ENCODE peak calls at places on chromosomes 13 and 19, in five cellular contexts. U, D, O, W and N are unnamed samples.

GRCh38 chr13:35378939-35379338 is 97.5 kb downstream of the MAB21L1 start:
- DNase-seq in W (peak; percentile 9), O (no peak), D (no peak), U (no peak), N (no peak)

GRCh38 chr13:32669030-32669646 is 82.9 kb downstream of the PDS5B start:
- DNase-seq in W (peak; percentile 76), O (peak; percentile 55), U (peak; percentile 61), D (peak; percentile 79), N (peak; percentile 13)

GRCh38 chr13:22700488-22700887 is 480.3 kb upstream of the SGCG start:
- DNase-seq in W (no peak), U (no peak), O (no peak), D (no peak), N (no peak)

GRCh38 chr19:18514800-18515682 is 6.8 kb downstream of the ELL start:
- DNase-seq in D (no peak), W (peak; percentile 90), U (no peak), O (peak; percentile 82), N (no peak)

GRCh38 chr13:42380420-42381164 is 108.6 kb downstream of the AKAP11 start:
- DNase-seq in O (no peak), W (no peak), D (peak; percentile 31), U (peak; percentile 73), N (peak; percentile 34)

GRCh38 chr13:34822681-34823080 is 119.4 kb upstream of the NBEA start:
- DNase-seq in O (no peak), W (no peak), D (no peak), U (no peak), N (no peak)

GRCh38 chr13:100633461-100633860 is 41.1 kb downstream of the TMTC4 start:
- DNase-seq in D (no peak), U (no peak), W (peak; percentile 70), O (peak; percentile 57), N (no peak)

GRCh38 chr19:6587093-6587820 is 3.7 kb downstream of the CD70 start:
- DNase-seq in U (peak; percentile 75), D (peak; percentile 75), W (peak; percentile 20), O (no peak), N (peak; percentile 55)

GRCh38 chr19:4676955-4677731 is 7.0 kb upstream of the MYDGF start:
- DNase-seq in O (peak; percentile 53), D (peak; percentile 72), U (peak; percentile 48), W (peak; percentile 50), N (no peak)

GRCh38 chr19:3785938-3786824 is at the start of gene MATK:
- DNase-seq in D (no peak), O (no peak), W (no peak), U (peak; percentile 52), N (peak; percentile 74)

GRCh38 chr19:48394331-48395169 is 1.1 kb downstream of the GRIN2D start:
- DNase-seq in D (no peak), U (no peak), W (no peak), O (no peak), N (no peak)

GRCh38 chr13:29918845-29919244 is 68.4 kb upstream of the UBL3 start:
- DNase-seq in O (peak; percentile 74), D (no peak), W (peak; percentile 85), U (no peak), N (no peak)

GRCh38 chr13:27988520-27988919 is at the start of gene URAD:
- DNase-seq in U (no peak), D (no peak), O (no peak), W (no peak), N (no peak)

DNA sequence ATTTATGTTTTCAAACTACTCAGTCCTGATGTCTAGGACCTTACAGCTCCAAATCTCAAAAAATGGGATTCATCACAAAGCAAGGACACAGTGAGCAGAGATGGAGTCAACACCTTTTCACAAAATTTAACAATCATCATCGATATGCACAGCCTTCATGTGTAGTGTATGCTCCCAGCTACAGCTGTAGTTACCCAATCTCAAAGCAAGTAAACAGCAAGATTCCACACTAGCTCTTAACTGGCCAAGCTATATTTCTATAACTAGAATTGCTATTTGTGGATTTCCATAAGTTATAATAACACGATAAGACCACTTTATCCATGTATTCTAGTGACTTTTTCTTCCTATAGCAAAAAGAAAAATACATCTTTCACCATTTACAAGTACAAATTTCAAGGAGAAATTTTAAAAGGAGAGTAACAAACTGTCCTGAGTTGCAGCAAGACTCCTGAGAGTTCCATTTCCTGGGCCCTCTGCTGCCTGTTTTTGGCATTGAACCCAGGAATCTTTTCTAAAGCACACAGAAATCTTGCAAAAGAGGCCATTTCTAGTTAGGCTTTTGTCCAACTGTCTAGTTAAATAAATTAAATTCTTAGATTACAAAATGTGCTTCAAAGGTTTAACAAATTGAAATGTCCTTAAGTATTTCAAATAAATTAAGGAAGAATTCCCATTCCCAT is 460.6 kb downstream of the FGF14 start:
- DNase-seq in U (no peak), O (peak; percentile 31), D (no peak), W (peak; percentile 3), N (no peak)
- TF ChIP-seq CTCF in U (no peak), O (peak; percentile 31), D (no peak), W (peak; percentile 37), N (no peak)

GRCh38 chr13:72221276-72221962 is 354.4 kb upstream of the DACH1 start:
- DNase-seq in D (peak; percentile 16), O (peak; percentile 75), W (peak; percentile 2), U (no peak), N (peak; percentile 3)
- TF ChIP-seq CTCF in D (peak; percentile 79), O (peak; percentile 74), W (peak; percentile 62), U (no peak), N (peak; percentile 48)

GRCh38 chr13:66234159-66234558 is 996.0 kb downstream of the PCDH9 start:
- DNase-seq in U (no peak), W (no peak), D (no peak), O (no peak), N (no peak)

DNA sequence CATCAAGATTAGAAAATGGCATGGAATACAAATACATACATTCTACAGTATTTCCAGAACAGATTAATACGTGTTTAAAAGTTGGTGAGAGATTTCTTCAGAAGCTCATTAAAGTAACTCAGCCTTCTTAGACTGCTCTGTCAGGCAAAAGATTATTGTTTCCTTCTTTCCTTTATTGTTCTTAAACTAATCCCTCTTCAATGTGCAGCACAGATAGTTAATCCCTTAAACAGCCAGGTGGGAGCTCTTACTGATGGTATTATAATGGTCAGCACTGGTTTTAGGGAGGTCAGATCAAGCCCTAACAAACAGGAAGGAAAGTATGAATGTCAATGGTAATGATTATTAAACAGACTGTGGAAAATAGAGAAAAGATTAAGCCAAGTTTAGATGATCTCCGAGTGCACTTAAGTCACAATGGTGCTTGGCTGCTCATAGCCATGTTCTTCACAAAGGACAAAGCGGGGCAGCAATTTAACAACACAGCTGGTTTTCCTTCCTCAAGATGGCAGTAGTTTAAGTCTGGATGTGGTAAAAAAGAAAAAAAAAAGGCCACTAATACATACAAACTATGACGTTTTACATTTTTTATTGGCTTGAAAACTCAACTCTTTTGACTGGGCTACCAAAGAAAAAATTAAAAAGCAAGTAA is 992.6 kb downstream of the PCDH9 start:
- DNase-seq in U (no peak), W (no peak), D (no peak), O (no peak), N (no peak)
- TF ChIP-seq CTCF in U (no peak), W (no peak), D (no peak), O (no peak), N (no peak)

DNA sequence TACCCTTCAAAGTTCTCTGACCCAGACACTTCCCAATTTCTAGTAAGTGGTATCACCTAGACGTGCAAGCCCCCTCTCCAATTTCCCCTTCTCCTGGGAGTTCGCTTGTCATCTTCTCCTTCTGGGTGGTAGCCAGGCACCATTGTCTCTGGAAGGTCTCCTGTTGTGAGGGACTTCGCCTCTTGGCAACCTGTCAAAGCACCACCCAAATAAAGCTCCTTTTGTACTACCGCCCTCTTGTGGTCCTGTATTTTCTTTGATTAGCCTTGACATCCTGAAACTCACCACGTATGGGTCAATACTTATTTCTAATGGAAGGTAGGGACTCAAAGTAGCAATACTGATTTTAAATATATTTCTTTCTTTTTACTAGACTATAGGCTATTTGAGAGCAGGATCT is 8.2 kb downstream of the GPC5 start:
- DNase-seq in O (peak; percentile 61), D (peak; percentile 92), W (peak; percentile 57), U (peak; percentile 49), N (peak; percentile 52)
- TF ChIP-seq CTCF in O (peak; percentile 30), D (no peak), W (peak; percentile 55), U (peak; percentile 56), N (peak; percentile 62)

GRCh38 chr13:51370811-51371210 is 31.3 kb downstream of the SERPINE3 start:
- DNase-seq in O (no peak), U (no peak), W (no peak), D (no peak), N (no peak)
- TF ChIP-seq CTCF in O (no peak), U (no peak), W (no peak), D (no peak), N (no peak)

GRCh38 chr19:16516923-16517610 is 20.9 kb downstream of the C19orf44 start:
- DNase-seq in U (no peak), D (peak; percentile 23), O (no peak), W (no peak), N (no peak)

GRCh38 chr19:16516381-16516780 is 20.2 kb downstream of the C19orf44 start:
- DNase-seq in U (no peak), W (no peak), O (no peak), D (no peak), N (no peak)

GRCh38 chr19:16518483-16519229 is 22.5 kb downstream of the C19orf44 start:
- DNase-seq in O (no peak), U (no peak), W (no peak), D (no peak), N (no peak)

GRCh38 chr19:16518061-16518460 is 21.9 kb downstream of the C19orf44 start:
- DNase-seq in W (no peak), U (no peak), D (no peak), O (no peak), N (no peak)

DNA sequence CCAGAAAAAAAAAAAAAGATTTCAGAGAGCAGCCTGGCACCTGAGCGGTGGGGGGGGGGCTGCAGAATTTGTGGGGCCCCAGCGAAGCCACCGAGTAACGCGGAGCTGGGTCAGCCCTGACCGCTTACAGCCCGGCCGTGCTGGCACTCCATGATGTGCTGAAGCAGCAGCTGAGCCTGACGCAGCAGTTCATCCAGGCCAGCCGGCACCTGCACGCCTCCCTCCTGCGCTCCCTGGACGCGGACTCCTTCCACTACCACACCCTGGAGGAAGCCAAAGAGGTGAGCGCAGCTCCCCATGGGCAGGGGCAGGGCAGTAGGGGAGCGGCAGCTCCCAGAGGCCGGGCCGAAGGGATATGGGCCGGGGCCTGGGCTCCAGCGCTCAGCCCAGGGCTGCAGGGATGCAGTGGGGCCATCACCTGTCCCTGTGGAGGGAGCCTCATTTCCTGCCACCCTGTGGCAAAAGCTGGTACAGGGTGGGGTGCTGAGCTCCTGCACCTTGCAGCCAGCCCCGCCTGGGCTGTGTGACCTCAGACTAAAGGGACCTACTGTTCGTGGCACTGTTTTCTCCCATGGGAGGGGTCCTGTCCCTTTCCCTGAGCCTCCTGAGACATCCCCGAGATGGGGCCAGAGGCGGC is 18.3 kb downstream of the C19orf44 start:
- DNase-seq in W (no peak), U (no peak), D (peak; percentile 34), O (no peak), N (no peak)
- TF ChIP-seq CTCF in W (no peak), U (no peak), D (peak; percentile 48), O (no peak), N (no peak)

GRCh38 chr13:111076156-111077013 is 38.7 kb upstream of the ARHGEF7 start:
- DNase-seq in D (no peak), W (no peak), U (no peak), O (no peak), N (no peak)
- TF ChIP-seq CTCF in D (no peak), W (no peak), U (no peak), O (no peak), N (no peak)

DNA sequence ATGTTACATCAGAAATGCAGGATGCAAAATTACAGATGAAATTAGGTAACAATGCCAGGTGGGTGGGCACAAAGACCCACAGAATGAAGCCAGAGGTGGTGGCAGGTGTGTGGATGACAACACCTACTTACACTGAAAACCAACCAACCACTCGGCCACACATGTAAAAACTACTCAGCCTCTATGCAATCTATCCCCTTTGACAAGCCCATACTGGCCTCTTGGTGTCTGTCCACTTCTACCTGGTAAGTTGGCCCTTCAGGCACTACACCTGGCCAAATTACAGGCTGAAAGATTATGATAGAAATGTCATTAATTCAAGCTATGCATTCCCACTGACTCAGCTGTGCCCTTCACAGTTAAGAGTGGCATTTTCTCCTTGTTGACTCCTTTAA is 50.0 kb downstream of the BRD4 start:
- DNase-seq in D (no peak), W (no peak), O (peak; percentile 81), U (no peak), N (no peak)
- TF ChIP-seq CTCF in D (no peak), W (no peak), O (no peak), U (no peak), N (no peak)